ENCODE peak calls at places on chromosomes 2 and 18, in ten cellular contexts. H is HS-27A; L is posterior vena cava; V is naive thymus-derived CD8-positive, alpha-beta T cell; M is kidney glomerular epithelial cell; W is HCEC 1CT; K is OCI-M1; R is NCI-H2171 treated with DMSO at 0.1 percent for 48 hours; A is ACHN; D is fibroblast of lung. P is an unnamed sample.

GRCh38 chr2:62215306-62216064 is 19.6 kb downstream of the B3GNT2 start:
- DNase-seq in H (no peak), R (peak), L (no peak), M (no peak), V (no peak), D (no peak), A (no peak), K (peak), W (no peak), P (no peak)

GRCh38 chr2:237154050-237154638 is 68.5 kb downstream of the COPS8 start:
- DNase-seq in H (no peak), D (peak), W (peak), K (peak), V (peak), M (peak), L (no peak), A (peak), R (peak), P (no peak)

GRCh38 chr2:46954951-46955571 is 39.5 kb upstream of the MCFD2 start:
- DNase-seq in M (peak), D (peak), V (no peak), W (peak), R (no peak), A (peak), L (peak), H (peak), K (no peak), P (peak)

GRCh38 chr2:65214361-65214760 is 13.3 kb upstream of the ACTR2 start:
- DNase-seq in H (no peak), A (no peak), R (no peak), M (peak), L (no peak), D (no peak), W (no peak), K (no peak), V (no peak), P (no peak)

GRCh38 chr18:3297025-3297984 is 35.4 kb downstream of the MYL12B start:
- DNase-seq in K (peak), V (peak), H (no peak), W (peak), M (peak), D (peak), L (peak), R (peak), A (peak), P (peak)

GRCh38 chr2:158926478-158926948 is 41.9 kb upstream of the TANC1 start:
- DNase-seq in W (peak), K (peak), L (no peak), D (peak), R (no peak), M (peak), H (no peak), A (peak), V (no peak), P (peak)

GRCh38 chr2:170563401-170563800 is 151.7 kb upstream of the SP5 start:
- DNase-seq in H (no peak), W (no peak), D (no peak), K (no peak), V (no peak), L (no peak), M (no peak), R (no peak), A (no peak), P (no peak)

GRCh38 chr2:176555112-176555511 is 285.9 kb downstream of the MTX2 start:
- DNase-seq in V (no peak), L (no peak), H (no peak), R (no peak), A (no peak), M (no peak), D (no peak), K (no peak), W (no peak), P (no peak)

GRCh38 chr2:85439111-85439477 is 20.6 kb downstream of the SH2D6 start:
- DNase-seq in K (no peak), R (no peak), H (no peak), L (no peak), W (no peak), A (peak), D (no peak), M (no peak), V (no peak), P (no peak)

GRCh38 chr2:123696799-123697410 is 328.2 kb upstream of the CNTNAP5 start:
- DNase-seq in W (no peak), V (no peak), M (no peak), L (no peak), A (no peak), K (peak), R (no peak), H (no peak), D (no peak), P (no peak)

GRCh38 chr2:64359892-64360657 is 93.9 kb upstream of the LGALSL start:
- DNase-seq in W (peak), H (peak), R (no peak), D (peak), L (peak), M (no peak), K (no peak), A (peak), V (no peak), P (peak)

GRCh38 chr2:133867131-133867530 is 298.9 kb upstream of the NCKAP5 start:
- DNase-seq in A (no peak), K (no peak), L (no peak), W (no peak), R (no peak), D (no peak), V (no peak), M (no peak), H (no peak), P (no peak)

GRCh38 chr2:45987856-45988255 is 309.4 kb upstream of the EPAS1 start:
- DNase-seq in H (no peak), M (no peak), W (no peak), D (no peak), L (no peak), V (no peak), K (no peak), A (no peak), R (no peak), P (no peak)

GRCh38 chr2:37573818-37574388 is 97.5 kb downstream of the CDC42EP3 start:
- DNase-seq in L (no peak), R (no peak), D (peak), A (no peak), K (no peak), H (no peak), W (peak), V (no peak), M (peak), P (no peak)

GRCh38 chr2:203623616-203624015 is 82.8 kb upstream of the CD28 start:
- DNase-seq in R (no peak), W (peak), K (peak), D (no peak), H (no peak), V (no peak), A (no peak), M (no peak), L (no peak), P (peak)

GRCh38 chr18:55264108-55264507 is 304.8 kb upstream of the CCDC68 start:
- DNase-seq in M (peak), W (no peak), L (no peak), V (no peak), R (peak), D (no peak), K (peak), H (no peak), A (no peak), P (no peak)

GRCh38 chr2:74762789-74763188 is 71.1 kb upstream of the HK2 start:
- DNase-seq in M (no peak), H (no peak), L (no peak), A (peak), V (no peak), K (peak), W (no peak), R (no peak), D (no peak), P (no peak)

GRCh38 chr2:10486601-10487079 is 38.5 kb upstream of the ODC1 start:
- DNase-seq in R (peak), K (no peak), H (no peak), L (no peak), D (no peak), M (no peak), V (peak), W (no peak), A (no peak), P (no peak)

GRCh38 chr2:113103277-113103676 is 24.1 kb upstream of the IL1RN start:
- DNase-seq in L (no peak), R (no peak), V (no peak), K (no peak), D (no peak), M (no peak), H (no peak), A (no peak), W (no peak), P (no peak)

GRCh38 chr18:25335676-25336075 is 16.3 kb downstream of the ZNF521 start:
- DNase-seq in D (no peak), K (no peak), R (no peak), L (no peak), H (no peak), A (no peak), W (no peak), V (no peak), M (no peak), P (no peak)

GRCh38 chr2:3169106-3169870 is 208.3 kb downstream of the EIPR1 start:
- DNase-seq in K (no peak), W (peak), D (peak), L (peak), M (peak), A (no peak), R (no peak), H (no peak), V (no peak), P (no peak)

GRCh38 chr2:212646698-212647097 is 108.1 kb upstream of the ERBB4 start:
- DNase-seq in V (no peak), A (no peak), R (no peak), D (peak), L (no peak), W (peak), M (peak), H (peak), K (no peak), P (peak)

GRCh38 chr2:121972203-121972602 is 216.8 kb downstream of the TSN start:
- DNase-seq in M (no peak), H (no peak), D (no peak), R (no peak), A (no peak), L (no peak), W (no peak), V (no peak), K (no peak), P (no peak)

GRCh38 chr2:224909885-224910517 is 132.3 kb downstream of the DOCK10 start:
- DNase-seq in K (peak), H (no peak), R (no peak), L (peak), M (peak), D (peak), W (no peak), A (no peak), V (peak), P (peak)

GRCh38 chr2:159942149-159942548 is 120.3 kb downstream of the PLA2R1 start:
- DNase-seq in R (no peak), K (no peak), M (no peak), W (peak), V (no peak), L (no peak), H (no peak), A (no peak), D (peak), P (no peak)

GRCh38 chr2:238568455-238569414 is 142.0 kb downstream of the ASB1 start:
- DNase-seq in R (no peak), L (peak), D (no peak), K (no peak), A (no peak), H (no peak), W (no peak), V (no peak), M (no peak), P (no peak)

GRCh38 chr18:10938241-10938640 is 211.1 kb downstream of the PIEZO2 start:
- DNase-seq in M (no peak), A (no peak), W (no peak), K (no peak), L (no peak), R (no peak), V (no peak), H (no peak), D (no peak), P (no peak)

GRCh38 chr2:200677721-200678532 is 92.1 kb downstream of the AOX1 start:
- DNase-seq in M (no peak), D (peak), K (no peak), V (no peak), R (no peak), H (no peak), W (peak), A (no peak), L (no peak), P (no peak)

GRCh38 chr18:36309436-36310391 is 12.2 kb downstream of the FHOD3 start:
- DNase-seq in H (peak), D (peak), V (no peak), K (no peak), A (peak), R (peak), M (peak), L (peak), W (peak), P (peak)

GRCh38 chr2:146874260-146874658 is 970.6 kb upstream of the ACVR2A start:
- DNase-seq in W (peak), A (peak), H (peak), L (no peak), K (no peak), M (peak), R (peak), D (peak), V (no peak), P (peak)

GRCh38 chr18:45728341-45729010 is 4.5 kb downstream of the SLC14A1 start:
- DNase-seq in K (no peak), D (no peak), H (no peak), V (no peak), A (no peak), L (no peak), M (peak), R (no peak), W (peak), P (peak)

GRCh38 chr2:24162494-24162893 is 12.4 kb upstream of the FAM228A start:
- DNase-seq in K (no peak), R (no peak), D (no peak), A (no peak), M (no peak), W (no peak), L (no peak), H (no peak), V (no peak), P (no peak)

GRCh38 chr2:130785466-130786055 is 30.2 kb downstream of the AMER3 start:
- DNase-seq in D (no peak), V (no peak), A (no peak), R (peak), L (no peak), K (no peak), M (no peak), H (no peak), W (no peak), P (no peak)

GRCh38 chr2:239360421-239361310 is 40.2 kb downstream of the HDAC4 start:
- DNase-seq in H (no peak), V (no peak), K (no peak), R (no peak), A (no peak), M (no peak), D (no peak), W (no peak), L (no peak), P (no peak)

GRCh38 chr2:42835577-42836371 is 43.4 kb upstream of the HAAO start:
- DNase-seq in V (no peak), H (peak), D (peak), A (peak), W (peak), K (peak), L (peak), M (peak), R (no peak), P (peak)

GRCh38 chr2:151774506-151774905 is 40.2 kb upstream of the NEB start:
- DNase-seq in V (no peak), W (peak), L (no peak), H (peak), R (no peak), K (no peak), M (peak), D (peak), A (peak), P (peak)

GRCh38 chr2:119523383-119523958 is 812 bp downstream of the SCTR start:
- DNase-seq in K (no peak), D (no peak), M (no peak), W (no peak), V (no peak), R (peak), A (no peak), H (no peak), L (no peak), P (no peak)

GRCh38 chr2:55063226-55063625 is 13.0 kb upstream of the RTN4 start:
- DNase-seq in V (no peak), A (no peak), H (no peak), L (no peak), W (no peak), D (no peak), K (no peak), M (no peak), R (peak), P (no peak)

GRCh38 chr2:217402622-217403383 is 542.9 kb upstream of the TNP1 start:
- DNase-seq in R (peak), L (no peak), M (no peak), H (no peak), A (no peak), V (no peak), W (no peak), K (peak), D (peak), P (peak)

P was measured in Caki2.